ENCODE peak calls at places on chromosome 18, in six cellular contexts. S is HL-60, R is Calu3, G is IMR-90, U is RWPE1, H is cardiac fibroblast. X is an unnamed sample.

GRCh38 chr18:31566576-31567306 is 24.9 kb upstream of the TTR start:
- DNase-seq in S (no peak), R (no peak), G (no peak), U (no peak), H (no peak), X (no peak)

GRCh38 chr18:12474876-12475275 is 67.1 kb downstream of the PRELID3A start:
- DNase-seq in S (no peak), R (no peak), G (peak; percentile 26), U (no peak), H (no peak), X (no peak)

GRCh38 chr18:64202836-64203235 is 53.9 kb upstream of the LINC00305 start:
- DNase-seq in S (no peak), R (peak; percentile 36), G (no peak), U (no peak), H (peak; percentile 0), X (no peak)

GRCh38 chr18:50633992-50634391 is 74.1 kb downstream of the MAPK4 start:
- DNase-seq in S (no peak), R (no peak), G (no peak), U (no peak), H (no peak), X (no peak)

GRCh38 chr18:51250006-51250405 is 52.5 kb upstream of the MEX3C start:
- DNase-seq in S (no peak), R (no peak), G (no peak), U (no peak), H (no peak), X (no peak)

GRCh38 chr18:46250084-46250811 is 146.1 kb downstream of the HAUS1 start:
- DNase-seq in S (peak; percentile 69), R (peak; percentile 81), G (peak; percentile 92), U (peak; percentile 46), H (peak; percentile 89), X (no peak)

GRCh38 chr18:11845653-11846052 is 5.6 kb upstream of the CHMP1B start:
- DNase-seq in S (no peak), R (no peak), G (no peak), U (no peak), H (no peak), X (no peak)

GRCh38 chr18:22348521-22349316 is 69.0 kb downstream of the CTAGE1 start:
- DNase-seq in S (no peak), R (peak; percentile 85), G (peak; percentile 42), U (peak; percentile 61), H (peak; percentile 90), X (peak; percentile 80)

GRCh38 chr18:62586781-62587487 is 64.1 kb downstream of the ZCCHC2 start:
- DNase-seq in S (no peak), R (no peak), G (no peak), U (no peak), H (no peak), X (no peak)

GRCh38 chr18:23158884-23159820 is 23.9 kb downstream of the CABLES1 start:
- DNase-seq in S (no peak), R (no peak), G (no peak), U (no peak), H (no peak), X (no peak)

GRCh38 chr18:11689972-11690570 is 1.0 kb downstream of the GNAL start:
- DNase-seq in S (no peak), R (peak; percentile 6), G (peak; percentile 2), U (no peak), H (no peak), X (no peak)

GRCh38 chr18:48947583-48947982 is 3.2 kb downstream of the SMAD7 start:
- DNase-seq in S (no peak), R (no peak), G (no peak), U (no peak), H (no peak), X (no peak)

GRCh38 chr18:63878343-63878742 is 9.2 kb upstream of the SERPINB2 start:
- DNase-seq in S (peak; percentile 62), R (no peak), G (peak; percentile 22), U (no peak), H (peak; percentile 53), X (no peak)

GRCh38 chr18:43271593-43272432 is 5.5 kb downstream of the SYT4 start:
- DNase-seq in S (peak; percentile 33), R (peak; percentile 46), G (peak; percentile 61), U (peak; percentile 1), H (peak; percentile 77), X (no peak)

GRCh38 chr18:3596324-3597158 is 146.6 kb downstream of the TGIF1 start:
- DNase-seq in S (peak; percentile 82), R (peak; percentile 70), G (peak; percentile 58), U (no peak), H (peak; percentile 48), X (no peak)

GRCh38 chr18:25422230-25422629 is 70.3 kb upstream of the ZNF521 start:
- DNase-seq in S (no peak), R (no peak), G (peak; percentile 65), U (no peak), H (no peak), X (no peak)

GRCh38 chr18:57052759-57053158 is 94.1 kb upstream of the BOD1L2 start:
- DNase-seq in S (no peak), R (no peak), G (no peak), U (no peak), H (no peak), X (no peak)

GRCh38 chr18:66722671-66723070 is 118.8 kb upstream of the CDH19 start:
- DNase-seq in S (no peak), R (no peak), G (no peak), U (no peak), H (no peak), X (no peak)

GRCh38 chr18:66729459-66730239 is 125.8 kb upstream of the CDH19 start:
- DNase-seq in S (no peak), R (no peak), G (no peak), U (no peak), H (peak; percentile 57), X (no peak)

GRCh38 chr18:66727991-66728390 is 124.1 kb upstream of the CDH19 start:
- DNase-seq in S (peak; percentile 73), R (no peak), G (no peak), U (no peak), H (peak; percentile 21), X (no peak)

GRCh38 chr18:66728951-66729350 is 125.1 kb upstream of the CDH19 start:
- DNase-seq in S (peak; percentile 42), R (no peak), G (no peak), U (no peak), H (no peak), X (no peak)

GRCh38 chr18:66724664-66725356 is 120.9 kb upstream of the CDH19 start:
- DNase-seq in S (no peak), R (peak; percentile 71), G (no peak), U (no peak), H (peak; percentile 70), X (no peak)
- TF ChIP-seq CTCF in S (no peak), R (peak; percentile 15), G (no peak), U (no peak), H (no peak), X (no peak)

GRCh38 chr18:75687626-75688025 is 260.1 kb upstream of the SMIM21 start:
- DNase-seq in S (no peak), R (no peak), G (no peak), U (no peak), H (no peak), X (no peak)

GRCh38 chr18:75694292-75694691 is 266.8 kb upstream of the SMIM21 start:
- DNase-seq in S (no peak), R (no peak), G (no peak), U (no peak), H (no peak), X (no peak)

GRCh38 chr18:75691483-75691882 is 264.0 kb upstream of the SMIM21 start:
- DNase-seq in S (no peak), R (no peak), G (no peak), U (no peak), H (no peak), X (no peak)
- TF ChIP-seq CTCF in S (no peak), R (no peak), G (no peak), U (no peak), H (no peak), X (peak; percentile 23)

GRCh38 chr18:36284671-36285295 is 12.7 kb upstream of the FHOD3 start:
- DNase-seq in S (peak; percentile 47), R (peak; percentile 45), G (peak; percentile 74), U (peak; percentile 20), H (peak; percentile 82), X (no peak)
- TF ChIP-seq CTCF in S (peak; percentile 95), R (peak; percentile 65), G (peak; percentile 96), U (peak; percentile 87), H (peak; percentile 78), X (peak; percentile 97)

GRCh38 chr18:2337552-2338141 is 233.7 kb downstream of the METTL4 start:
- DNase-seq in S (peak; percentile 72), R (peak; percentile 47), G (peak; percentile 50), U (no peak), H (peak; percentile 18), X (no peak)
- TF ChIP-seq CTCF in S (peak; percentile 81), R (peak; percentile 69), G (peak; percentile 63), U (no peak), H (peak; percentile 64), X (peak; percentile 21)

DNA sequence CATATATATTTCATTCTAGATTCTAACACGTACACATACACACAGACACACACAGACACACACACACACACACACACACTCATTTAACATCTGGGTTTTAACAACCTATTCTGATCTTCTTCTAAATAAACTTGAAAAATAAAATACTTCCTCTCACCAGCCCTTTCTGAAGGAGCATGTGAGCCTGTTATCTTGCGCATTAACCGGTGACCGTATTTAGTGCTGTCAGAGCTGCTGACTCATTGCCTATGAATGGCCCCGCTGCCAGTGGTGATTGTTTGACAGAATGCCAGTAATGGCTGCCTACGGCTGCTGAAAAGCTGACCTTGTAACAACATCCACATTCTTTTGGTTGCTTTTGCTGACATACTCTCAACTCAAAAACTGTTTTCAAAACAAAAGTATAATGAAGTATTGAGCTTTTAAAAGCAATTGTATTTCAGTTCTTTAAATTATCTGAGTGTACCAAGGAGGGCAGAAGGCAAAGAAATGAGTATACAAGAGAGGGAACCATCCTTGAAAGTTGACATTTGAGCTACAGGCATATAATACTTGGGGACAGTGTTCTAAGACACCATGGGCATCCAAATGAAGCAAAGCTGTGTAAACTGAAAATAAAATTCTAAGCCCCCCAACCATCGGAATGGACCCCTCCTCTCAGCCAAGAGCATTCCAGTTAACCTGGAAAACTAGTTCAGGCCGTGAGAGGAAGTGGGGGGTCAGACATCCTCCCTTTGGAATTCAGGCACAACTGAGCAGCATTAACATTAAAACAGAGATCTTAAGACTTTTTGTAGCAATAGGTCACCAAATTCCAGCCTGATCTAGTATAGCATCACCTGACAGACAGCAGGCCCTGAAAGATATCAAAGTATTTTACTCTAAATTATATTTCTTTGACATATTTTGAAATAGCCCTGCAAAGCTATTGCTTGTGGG is 50.2 kb upstream of the DTNA start:
- DNase-seq in S (peak; percentile 58), R (peak; percentile 84), G (peak; percentile 97), U (peak; percentile 71), H (peak; percentile 98), X (no peak)
- TF ChIP-seq CTCF in S (no peak), R (no peak), G (no peak), U (no peak), H (no peak), X (no peak)

GRCh38 chr18:8084160-8084559 is 517.0 kb downstream of the PTPRM start:
- DNase-seq in S (peak; percentile 37), R (peak; percentile 22), G (peak; percentile 46), U (peak; percentile 68), H (peak; percentile 62), X (no peak)
- TF ChIP-seq CTCF in S (peak; percentile 42), R (no peak), G (peak; percentile 52), U (peak; percentile 9), H (peak; percentile 77), X (peak; percentile 60)

GRCh38 chr18:53864758-53865157 is 359.7 kb downstream of the MBD2 start:
- DNase-seq in S (no peak), R (no peak), G (no peak), U (no peak), H (peak; percentile 8), X (no peak)
- TF ChIP-seq CTCF in S (no peak), R (no peak), G (no peak), U (no peak), H (no peak), X (no peak)